ENCODE peak calls at places on chromosomes 4 and X, in four cellular contexts. One of them, this sample, is unnamed.

GRCh38 chrX:4225086-4225485 is 511.6 kb upstream of the PRKX start:
- DNase-seq in left ventricle myocardium inferior: no peak
- DNase-seq in left lung: no peak
- DNase-seq in IMR-90: no peak
- DNase-seq in this sample: no peak

GRCh38 chr4:39106011-39106410 is 44.0 kb downstream of the KLHL5 start:
- DNase-seq in left lung: no peak
- DNase-seq in left ventricle myocardium inferior: no peak
- DNase-seq in IMR-90: no peak
- DNase-seq in this sample: no peak

GRCh38 chrX:129771266-129771995 is 8.3 kb upstream of the SASH3 start:
- DNase-seq in left lung: no peak
- DNase-seq in IMR-90: no peak
- DNase-seq in left ventricle myocardium inferior: no peak
- DNase-seq in this sample: no peak

GRCh38 chrX:793216-793770 is 162.7 kb downstream of the SHOX start:
- DNase-seq in IMR-90: no peak
- DNase-seq in left lung: no peak
- DNase-seq in left ventricle myocardium inferior: no peak
- DNase-seq in this sample: no peak

GRCh38 chr4:78222575-78223186 is 165.6 kb downstream of the FRAS1 start:
- DNase-seq in IMR-90: no peak
- DNase-seq in left lung: no peak
- DNase-seq in left ventricle myocardium inferior: no peak
- DNase-seq in this sample: no peak

GRCh38 chrX:65522739-65523372 is 11.7 kb downstream of the LAS1L start:
- DNase-seq in IMR-90: peak
- DNase-seq in left ventricle myocardium inferior: no peak
- DNase-seq in left lung: no peak
- DNase-seq in this sample: no peak

GRCh38 chr4:92606227-92606626 is 302.5 kb downstream of the GRID2 start:
- DNase-seq in left lung: no peak
- DNase-seq in IMR-90: no peak
- DNase-seq in left ventricle myocardium inferior: no peak
- DNase-seq in this sample: no peak

GRCh38 chrX:129403974-129404669 is 119.2 kb downstream of the SMARCA1 start:
- DNase-seq in IMR-90: no peak
- DNase-seq in left ventricle myocardium inferior: no peak
- DNase-seq in left lung: no peak
- DNase-seq in this sample: no peak

GRCh38 chr4:15436515-15436914 is 8.7 kb downstream of the C1QTNF7 start:
- DNase-seq in left lung: no peak
- DNase-seq in IMR-90: peak
- DNase-seq in left ventricle myocardium inferior: no peak
- DNase-seq in this sample: no peak

GRCh38 chr4:185656467-185656890 is 121.2 kb upstream of the PDLIM3 start:
- DNase-seq in left ventricle myocardium inferior: peak
- DNase-seq in IMR-90: peak
- DNase-seq in left lung: no peak
- DNase-seq in this sample: no peak

GRCh38 chr4:143514432-143514831 is 930 bp downstream of the SMARCA5 start:
- DNase-seq in IMR-90: peak
- DNase-seq in left lung: peak
- DNase-seq in left ventricle myocardium inferior: peak
- DNase-seq in this sample: no peak

GRCh38 chr4:47145630-47146029 is 114.3 kb downstream of the GABRB1 start:
- DNase-seq in IMR-90: peak
- DNase-seq in left ventricle myocardium inferior: no peak
- DNase-seq in left lung: no peak
- DNase-seq in this sample: no peak

GRCh38 chr4:23736466-23736865 is 153.4 kb downstream of the PPARGC1A start:
- DNase-seq in IMR-90: no peak
- DNase-seq in left ventricle myocardium inferior: no peak
- DNase-seq in left lung: no peak
- DNase-seq in this sample: no peak

GRCh38 chr4:3251691-3252479 is 2.9 kb downstream of the MSANTD1 start:
- DNase-seq in left ventricle myocardium inferior: peak
- DNase-seq in left lung: peak
- DNase-seq in IMR-90: no peak
- DNase-seq in this sample: no peak

GRCh38 chr4:113170115-113170817 is 120.8 kb downstream of the ANK2 start:
- DNase-seq in left ventricle myocardium inferior: no peak
- DNase-seq in IMR-90: no peak
- DNase-seq in left lung: no peak
- DNase-seq in this sample: no peak

GRCh38 chrX:38500886-38501285 is 60.5 kb upstream of the TSPAN7 start:
- DNase-seq in IMR-90: no peak
- DNase-seq in left ventricle myocardium inferior: no peak
- DNase-seq in left lung: no peak
- DNase-seq in this sample: no peak

GRCh38 chr4:159242427-159242826 is 139.5 kb downstream of the RAPGEF2 start:
- DNase-seq in IMR-90: no peak
- DNase-seq in left lung: no peak
- DNase-seq in left ventricle myocardium inferior: no peak
- DNase-seq in this sample: no peak

GRCh38 chrX:95733426-95733825 is 951.2 kb upstream of the DIAPH2 start:
- DNase-seq in IMR-90: no peak
- DNase-seq in left ventricle myocardium inferior: no peak
- DNase-seq in left lung: no peak
- DNase-seq in this sample: no peak

GRCh38 chr4:5952286-5953002 is 59.6 kb upstream of the CRMP1 start:
- DNase-seq in left lung: no peak
- DNase-seq in IMR-90: no peak
- DNase-seq in left ventricle myocardium inferior: no peak
- DNase-seq in this sample: no peak

GRCh38 chr4:121817006-121817405 is 6.7 kb downstream of the CCNA2 start:
- DNase-seq in left ventricle myocardium inferior: no peak
- DNase-seq in IMR-90: no peak
- DNase-seq in left lung: no peak
- DNase-seq in this sample: no peak

GRCh38 chr4:48127882-48128394 is 6.1 kb downstream of the TXK start:
- DNase-seq in IMR-90: peak
- DNase-seq in left lung: peak
- DNase-seq in left ventricle myocardium inferior: peak
- DNase-seq in this sample: peak

GRCh38 chr4:170047774-170048354 is 21.7 kb upstream of the MFAP3L start:
- DNase-seq in IMR-90: peak
- DNase-seq in left lung: no peak
- DNase-seq in left ventricle myocardium inferior: no peak
- DNase-seq in this sample: peak

GRCh38 chrX:39762266-39762841 is 335.4 kb downstream of the BCOR start:
- DNase-seq in left lung: no peak
- DNase-seq in IMR-90: peak
- DNase-seq in left ventricle myocardium inferior: no peak
- DNase-seq in this sample: no peak

GRCh38 chr4:125433453-125433852 is 118.7 kb downstream of the FAT4 start:
- DNase-seq in left lung: no peak
- DNase-seq in IMR-90: peak
- DNase-seq in left ventricle myocardium inferior: no peak
- DNase-seq in this sample: no peak

GRCh38 chr4:85427123-85427522 is 47.8 kb upstream of the ARHGAP24 start:
- DNase-seq in IMR-90: no peak
- DNase-seq in left ventricle myocardium inferior: no peak
- DNase-seq in left lung: no peak
- DNase-seq in this sample: no peak

GRCh38 chr4:116016201-116016600 is 902.8 kb upstream of the NDST4 start:
- DNase-seq in IMR-90: peak
- DNase-seq in left ventricle myocardium inferior: no peak
- DNase-seq in left lung: no peak
- DNase-seq in this sample: no peak

GRCh38 chr4:178665916-178666315 is 1223.7 kb upstream of the AGA start:
- DNase-seq in IMR-90: no peak
- DNase-seq in left ventricle myocardium inferior: no peak
- DNase-seq in left lung: no peak
- DNase-seq in this sample: no peak

GRCh38 chr4:164193676-164194075 is 560.3 kb upstream of the SMIM31 start:
- DNase-seq in left lung: no peak
- DNase-seq in left ventricle myocardium inferior: no peak
- DNase-seq in IMR-90: no peak
- DNase-seq in this sample: no peak

GRCh38 chrX:94365736-94366135 is 691.7 kb downstream of the FAM133A start:
- DNase-seq in IMR-90: no peak
- DNase-seq in left lung: no peak
- DNase-seq in left ventricle myocardium inferior: no peak
- DNase-seq in this sample: no peak

GRCh38 chrX:136694491-136695087 is 46.6 kb downstream of the CD40LG start:
- DNase-seq in IMR-90: peak
- DNase-seq in left lung: no peak
- DNase-seq in left ventricle myocardium inferior: no peak
- DNase-seq in this sample: peak

GRCh38 chrX:150517303-150517896 is 51.0 kb upstream of the MTM1 start:
- DNase-seq in IMR-90: peak
- DNase-seq in left lung: no peak
- DNase-seq in left ventricle myocardium inferior: no peak
- DNase-seq in this sample: no peak

GRCh38 chr4:184617611-184618196 is 31.5 kb downstream of the CASP3 start:
- DNase-seq in IMR-90: no peak
- DNase-seq in left ventricle myocardium inferior: no peak
- DNase-seq in left lung: no peak
- DNase-seq in this sample: no peak

GRCh38 chr4:167221074-167221473 is 13.2 kb downstream of the SPOCK3 start:
- DNase-seq in IMR-90: no peak
- DNase-seq in left ventricle myocardium inferior: no peak
- DNase-seq in left lung: no peak
- DNase-seq in this sample: no peak

GRCh38 chr4:20254517-20255250 is 3.0 kb downstream of the SLIT2 start:
- DNase-seq in left lung: peak
- DNase-seq in IMR-90: peak
- DNase-seq in left ventricle myocardium inferior: peak
- DNase-seq in this sample: no peak

GRCh38 chrX:9746148-9746880 is 19.3 kb downstream of the GPR143 start:
- DNase-seq in left ventricle myocardium inferior: no peak
- DNase-seq in left lung: no peak
- DNase-seq in IMR-90: peak
- DNase-seq in this sample: no peak

GRCh38 chr4:15965325-15965724 is 2.4 kb upstream of the FGFBP2 start:
- DNase-seq in left lung: no peak
- DNase-seq in IMR-90: no peak
- DNase-seq in left ventricle myocardium inferior: no peak
- DNase-seq in this sample: no peak

GRCh38 chrX:17643528-17643927 is 93.8 kb upstream of the SCML1 start:
- DNase-seq in left ventricle myocardium inferior: no peak
- DNase-seq in IMR-90: no peak
- DNase-seq in left lung: no peak
- DNase-seq in this sample: no peak

GRCh38 chrX:41332408-41332987 is 1.5 kb upstream of the DDX3X start:
- DNase-seq in left ventricle myocardium inferior: peak
- DNase-seq in left lung: no peak
- DNase-seq in IMR-90: peak
- DNase-seq in this sample: no peak

GRCh38 chrX:33336783-33337182 is 125.4 kb upstream of the DMD start:
- DNase-seq in left lung: no peak
- DNase-seq in IMR-90: peak
- DNase-seq in left ventricle myocardium inferior: no peak
- DNase-seq in this sample: no peak
- TF ChIP-seq CTCF in left lung: no peak
- TF ChIP-seq CTCF in IMR-90: peak
- TF ChIP-seq CTCF in left ventricle myocardium inferior: peak
- TF ChIP-seq CTCF in this sample: no peak

GRCh38 chr4:687048-687974 is 1.6 kb downstream of the SLC49A3 start:
- DNase-seq in IMR-90: peak
- DNase-seq in left ventricle myocardium inferior: peak
- DNase-seq in left lung: peak
- DNase-seq in this sample: no peak

GRCh38 chr4:687975-688694 is 816 bp downstream of the SLC49A3 start:
- DNase-seq in IMR-90: no peak
- DNase-seq in left ventricle myocardium inferior: no peak
- DNase-seq in left lung: peak
- DNase-seq in this sample: no peak

GRCh38 chr4:689498-690122 is 659 bp upstream of the SLC49A3 start:
- DNase-seq in left lung: peak
- DNase-seq in left ventricle myocardium inferior: no peak
- DNase-seq in IMR-90: no peak
- DNase-seq in this sample: no peak

GRCh38 chr4:686371-687040 is 2.4 kb downstream of the SLC49A3 start:
- DNase-seq in left ventricle myocardium inferior: no peak
- DNase-seq in left lung: peak
- DNase-seq in IMR-90: no peak
- DNase-seq in this sample: no peak

GRCh38 chr4:688695-689497 is at the start of gene SLC49A3:
- DNase-seq in left lung: peak
- DNase-seq in left ventricle myocardium inferior: peak
- DNase-seq in IMR-90: no peak
- DNase-seq in this sample: no peak
- H3K27ac ChIP-seq in left lung: peak
- H3K27ac ChIP-seq in left ventricle myocardium inferior: peak
- H3K27ac ChIP-seq in IMR-90: no peak
- H3K27ac ChIP-seq in this sample: no peak

DNA sequence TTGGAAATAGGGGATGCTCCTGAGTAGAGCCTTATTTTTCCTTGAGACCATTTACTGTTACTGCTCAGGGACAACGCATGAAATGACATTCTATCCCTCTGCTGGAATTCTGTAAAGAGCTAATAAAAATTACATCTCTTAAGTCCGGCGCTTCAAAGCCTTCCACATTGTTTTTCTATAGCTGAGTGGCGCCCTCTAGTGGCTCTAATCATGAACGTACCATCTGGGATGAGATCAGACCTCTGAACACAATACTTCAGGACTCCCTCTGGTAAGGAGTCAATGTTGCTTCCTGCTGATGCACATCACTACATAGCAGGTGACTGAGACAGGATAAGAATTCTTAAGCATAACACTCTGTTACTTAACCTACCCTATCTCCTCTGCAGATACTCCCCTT is 6.0 kb downstream of the HMGN5 start:
- DNase-seq in left ventricle myocardium inferior: peak
- DNase-seq in left lung: no peak
- DNase-seq in IMR-90: peak
- DNase-seq in this sample: peak
- TF ChIP-seq CTCF in left ventricle myocardium inferior: peak
- TF ChIP-seq CTCF in left lung: peak
- TF ChIP-seq CTCF in IMR-90: peak
- TF ChIP-seq CTCF in this sample: peak

GRCh38 chr4:140085062-140085622 is 68.8 kb downstream of the MAML3 start:
- DNase-seq in left lung: no peak
- DNase-seq in IMR-90: peak
- DNase-seq in left ventricle myocardium inferior: no peak
- DNase-seq in this sample: no peak
- H3K27ac ChIP-seq in left lung: no peak
- H3K27ac ChIP-seq in IMR-90: peak
- H3K27ac ChIP-seq in left ventricle myocardium inferior: no peak
- H3K27ac ChIP-seq in this sample: no peak

This sample was measured in CD4-positive, alpha-beta T cell.